ENCODE peak calls at places on chromosomes 12 and 14, in seven cellular contexts. One of them, this sample, is unnamed.

GRCh38 chr12:113262710-113263109 is 41.4 kb downstream of the TPCN1 start:
- DNase-seq in thoracic aorta: no peak
- DNase-seq in dorsolateral prefrontal cortex: no peak
- DNase-seq in endothelial cell: no peak
- DNase-seq in epithelial cell of proximal tubule: no peak
- DNase-seq in GM23338: no peak
- DNase-seq in tibial nerve: no peak
- DNase-seq in this sample: no peak

GRCh38 chr12:124904306-124905098 is 9.9 kb downstream of the UBC start:
- DNase-seq in epithelial cell of proximal tubule: no peak
- DNase-seq in dorsolateral prefrontal cortex: peak
- DNase-seq in tibial nerve: peak
- DNase-seq in endothelial cell: no peak
- DNase-seq in GM23338: no peak
- DNase-seq in thoracic aorta: peak
- DNase-seq in this sample: peak

GRCh38 chr14:41749425-41749824 is 142.7 kb downstream of the LRFN5 start:
- DNase-seq in tibial nerve: no peak
- DNase-seq in GM23338: no peak
- DNase-seq in dorsolateral prefrontal cortex: no peak
- DNase-seq in epithelial cell of proximal tubule: no peak
- DNase-seq in thoracic aorta: no peak
- DNase-seq in endothelial cell: no peak
- DNase-seq in this sample: no peak

GRCh38 chr12:27523305-27523641 is 733 bp upstream of the PPFIBP1 start:
- DNase-seq in thoracic aorta: no peak
- DNase-seq in tibial nerve: no peak
- DNase-seq in endothelial cell: no peak
- DNase-seq in GM23338: no peak
- DNase-seq in dorsolateral prefrontal cortex: no peak
- DNase-seq in epithelial cell of proximal tubule: no peak
- DNase-seq in this sample: no peak

GRCh38 chr14:99574099-99574880 is 29.7 kb downstream of the CCDC85C start:
- DNase-seq in epithelial cell of proximal tubule: peak
- DNase-seq in tibial nerve: peak
- DNase-seq in thoracic aorta: no peak
- DNase-seq in dorsolateral prefrontal cortex: no peak
- DNase-seq in endothelial cell: no peak
- DNase-seq in GM23338: peak
- DNase-seq in this sample: no peak

GRCh38 chr14:51439896-51440295 is 199.8 kb downstream of the TMX1 start:
- DNase-seq in thoracic aorta: no peak
- DNase-seq in GM23338: peak
- DNase-seq in tibial nerve: no peak
- DNase-seq in endothelial cell: no peak
- DNase-seq in epithelial cell of proximal tubule: no peak
- DNase-seq in dorsolateral prefrontal cortex: no peak
- DNase-seq in this sample: no peak

GRCh38 chr12:69932154-69932553 is 107.1 kb downstream of the MYRFL start:
- DNase-seq in epithelial cell of proximal tubule: no peak
- DNase-seq in thoracic aorta: no peak
- DNase-seq in dorsolateral prefrontal cortex: no peak
- DNase-seq in endothelial cell: peak
- DNase-seq in GM23338: peak
- DNase-seq in tibial nerve: no peak
- DNase-seq in this sample: no peak

GRCh38 chr14:85195872-85196477 is 334.0 kb upstream of the FLRT2 start:
- DNase-seq in GM23338: peak
- DNase-seq in tibial nerve: no peak
- DNase-seq in endothelial cell: no peak
- DNase-seq in epithelial cell of proximal tubule: no peak
- DNase-seq in dorsolateral prefrontal cortex: no peak
- DNase-seq in thoracic aorta: no peak
- DNase-seq in this sample: no peak

GRCh38 chr12:122021193-122021821 is 377 bp upstream of the BCL7A start:
- DNase-seq in thoracic aorta: no peak
- DNase-seq in epithelial cell of proximal tubule: no peak
- DNase-seq in endothelial cell: peak
- DNase-seq in GM23338: peak
- DNase-seq in tibial nerve: no peak
- DNase-seq in dorsolateral prefrontal cortex: no peak
- DNase-seq in this sample: no peak

GRCh38 chr12:10310926-10311705 is 3.4 kb downstream of the KLRD1 start:
- DNase-seq in endothelial cell: no peak
- DNase-seq in thoracic aorta: no peak
- DNase-seq in dorsolateral prefrontal cortex: no peak
- DNase-seq in tibial nerve: no peak
- DNase-seq in GM23338: no peak
- DNase-seq in epithelial cell of proximal tubule: no peak
- DNase-seq in this sample: no peak

GRCh38 chr14:20613094-20614037 is 22.2 kb upstream of the RNASE12 start:
- DNase-seq in thoracic aorta: peak
- DNase-seq in GM23338: peak
- DNase-seq in epithelial cell of proximal tubule: peak
- DNase-seq in dorsolateral prefrontal cortex: peak
- DNase-seq in endothelial cell: peak
- DNase-seq in tibial nerve: peak
- DNase-seq in this sample: peak

GRCh38 chr12:48973992-48974673 is 2.6 kb upstream of the WNT10B start:
- DNase-seq in tibial nerve: peak
- DNase-seq in GM23338: peak
- DNase-seq in endothelial cell: peak
- DNase-seq in epithelial cell of proximal tubule: no peak
- DNase-seq in thoracic aorta: no peak
- DNase-seq in dorsolateral prefrontal cortex: no peak
- DNase-seq in this sample: no peak

GRCh38 chr12:124440841-124441381 is 126.5 kb downstream of the NCOR2 start:
- DNase-seq in dorsolateral prefrontal cortex: no peak
- DNase-seq in endothelial cell: no peak
- DNase-seq in thoracic aorta: no peak
- DNase-seq in GM23338: no peak
- DNase-seq in epithelial cell of proximal tubule: no peak
- DNase-seq in tibial nerve: no peak
- DNase-seq in this sample: no peak

GRCh38 chr12:132559652-132560420 is 50.5 kb downstream of the LRCOL1 start:
- DNase-seq in thoracic aorta: no peak
- DNase-seq in tibial nerve: no peak
- DNase-seq in epithelial cell of proximal tubule: no peak
- DNase-seq in dorsolateral prefrontal cortex: no peak
- DNase-seq in endothelial cell: peak
- DNase-seq in GM23338: peak
- DNase-seq in this sample: no peak

GRCh38 chr12:12582895-12583303 is 20.2 kb upstream of the DUSP16 start:
- DNase-seq in endothelial cell: no peak
- DNase-seq in dorsolateral prefrontal cortex: no peak
- DNase-seq in epithelial cell of proximal tubule: no peak
- DNase-seq in tibial nerve: no peak
- DNase-seq in GM23338: no peak
- DNase-seq in thoracic aorta: no peak
- DNase-seq in this sample: no peak

GRCh38 chr12:104998423-104999346 is 12.6 kb downstream of the NOPCHAP1 start:
- DNase-seq in GM23338: no peak
- DNase-seq in endothelial cell: no peak
- DNase-seq in epithelial cell of proximal tubule: no peak
- DNase-seq in thoracic aorta: no peak
- DNase-seq in dorsolateral prefrontal cortex: no peak
- DNase-seq in tibial nerve: no peak
- DNase-seq in this sample: no peak

GRCh38 chr14:104150201-104151027 is 12.0 kb downstream of the KIF26A start:
- DNase-seq in tibial nerve: no peak
- DNase-seq in GM23338: peak
- DNase-seq in dorsolateral prefrontal cortex: no peak
- DNase-seq in endothelial cell: no peak
- DNase-seq in epithelial cell of proximal tubule: no peak
- DNase-seq in thoracic aorta: no peak
- DNase-seq in this sample: no peak
- TF ChIP-seq CTCF in tibial nerve: no peak
- TF ChIP-seq CTCF in GM23338: peak
- TF ChIP-seq CTCF in dorsolateral prefrontal cortex: no peak
- TF ChIP-seq CTCF in endothelial cell: peak
- TF ChIP-seq CTCF in epithelial cell of proximal tubule: no peak
- TF ChIP-seq CTCF in thoracic aorta: no peak
- TF ChIP-seq CTCF in this sample: no peak

GRCh38 chr12:58804749-58805148 is 115.6 kb downstream of the LRIG3 start:
- DNase-seq in dorsolateral prefrontal cortex: no peak
- DNase-seq in endothelial cell: no peak
- DNase-seq in epithelial cell of proximal tubule: no peak
- DNase-seq in tibial nerve: no peak
- DNase-seq in GM23338: peak
- DNase-seq in thoracic aorta: no peak
- DNase-seq in this sample: no peak
- TF ChIP-seq CTCF in dorsolateral prefrontal cortex: no peak
- TF ChIP-seq CTCF in endothelial cell: peak
- TF ChIP-seq CTCF in epithelial cell of proximal tubule: peak
- TF ChIP-seq CTCF in tibial nerve: no peak
- TF ChIP-seq CTCF in GM23338: peak
- TF ChIP-seq CTCF in thoracic aorta: no peak
- TF ChIP-seq CTCF in this sample: no peak

GRCh38 chr12:21252070-21252469 is 82.6 kb downstream of the SLCO1A2 start:
- DNase-seq in endothelial cell: no peak
- DNase-seq in tibial nerve: no peak
- DNase-seq in dorsolateral prefrontal cortex: no peak
- DNase-seq in epithelial cell of proximal tubule: no peak
- DNase-seq in thoracic aorta: no peak
- DNase-seq in GM23338: no peak
- DNase-seq in this sample: no peak

DNA sequence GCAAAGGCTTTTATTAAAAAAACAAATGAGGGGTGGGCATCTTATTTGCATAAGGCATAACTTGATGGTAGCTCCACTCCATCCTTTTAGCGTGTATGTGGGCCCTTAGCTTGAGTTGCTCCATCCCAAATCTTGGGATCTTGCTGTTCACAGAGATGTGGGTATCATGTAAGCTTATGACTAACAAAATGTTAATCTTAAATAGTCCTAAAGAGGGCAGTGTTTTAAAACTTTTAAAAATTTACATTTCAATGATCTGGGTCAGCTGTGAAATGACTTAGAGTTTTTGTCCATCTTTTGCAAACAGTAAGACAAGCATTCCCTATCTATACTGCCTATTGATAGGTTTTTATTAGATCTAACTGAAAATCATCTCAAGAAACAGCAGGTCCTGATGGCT is 86.0 kb downstream of the SLCO1A2 start:
- DNase-seq in GM23338: peak
- DNase-seq in endothelial cell: no peak
- DNase-seq in dorsolateral prefrontal cortex: no peak
- DNase-seq in tibial nerve: no peak
- DNase-seq in thoracic aorta: no peak
- DNase-seq in epithelial cell of proximal tubule: no peak
- DNase-seq in this sample: no peak
- TF ChIP-seq CTCF in GM23338: peak
- TF ChIP-seq CTCF in endothelial cell: no peak
- TF ChIP-seq CTCF in dorsolateral prefrontal cortex: no peak
- TF ChIP-seq CTCF in tibial nerve: no peak
- TF ChIP-seq CTCF in thoracic aorta: no peak
- TF ChIP-seq CTCF in epithelial cell of proximal tubule: no peak
- TF ChIP-seq CTCF in this sample: no peak

GRCh38 chr12:2795291-2796186 is 769 bp downstream of the FKBP4 start:
- DNase-seq in epithelial cell of proximal tubule: no peak
- DNase-seq in endothelial cell: peak
- DNase-seq in tibial nerve: peak
- DNase-seq in GM23338: peak
- DNase-seq in thoracic aorta: no peak
- DNase-seq in dorsolateral prefrontal cortex: peak
- DNase-seq in this sample: peak
- TF ChIP-seq CTCF in epithelial cell of proximal tubule: no peak
- TF ChIP-seq CTCF in endothelial cell: no peak
- TF ChIP-seq CTCF in tibial nerve: no peak
- TF ChIP-seq CTCF in GM23338: no peak
- TF ChIP-seq CTCF in thoracic aorta: no peak
- TF ChIP-seq CTCF in dorsolateral prefrontal cortex: peak
- TF ChIP-seq CTCF in this sample: no peak

GRCh38 chr12:89019439-89020120 is 332.7 kb downstream of the DUSP6 start:
- DNase-seq in epithelial cell of proximal tubule: peak
- DNase-seq in endothelial cell: peak
- DNase-seq in GM23338: peak
- DNase-seq in dorsolateral prefrontal cortex: peak
- DNase-seq in thoracic aorta: peak
- DNase-seq in tibial nerve: peak
- DNase-seq in this sample: peak
- TF ChIP-seq CTCF in epithelial cell of proximal tubule: peak
- TF ChIP-seq CTCF in endothelial cell: peak
- TF ChIP-seq CTCF in GM23338: peak
- TF ChIP-seq CTCF in dorsolateral prefrontal cortex: peak
- TF ChIP-seq CTCF in thoracic aorta: peak
- TF ChIP-seq CTCF in tibial nerve: peak
- TF ChIP-seq CTCF in this sample: peak

GRCh38 chr12:1864867-1865266 is 44.5 kb downstream of the LRTM2 start:
- DNase-seq in tibial nerve: no peak
- DNase-seq in endothelial cell: no peak
- DNase-seq in epithelial cell of proximal tubule: no peak
- DNase-seq in thoracic aorta: no peak
- DNase-seq in GM23338: peak
- DNase-seq in dorsolateral prefrontal cortex: no peak
- DNase-seq in this sample: no peak
- TF ChIP-seq CTCF in tibial nerve: no peak
- TF ChIP-seq CTCF in endothelial cell: no peak
- TF ChIP-seq CTCF in epithelial cell of proximal tubule: no peak
- TF ChIP-seq CTCF in thoracic aorta: no peak
- TF ChIP-seq CTCF in GM23338: no peak
- TF ChIP-seq CTCF in dorsolateral prefrontal cortex: no peak
- TF ChIP-seq CTCF in this sample: no peak